ENCODE peak calls at places on chromosome 20, in four cellular contexts. One of them, this sample, is unnamed.

GRCh38 chr20:36498386-36499179 is 42.7 kb upstream of the MYL9 start:
- DNase-seq in fibroblast of lung: no peak
- DNase-seq in K562: no peak
- DNase-seq in mesenchymal stem cell: no peak
- DNase-seq in this sample: no peak

GRCh38 chr20:2102585-2103453 is 1.2 kb downstream of the STK35 start:
- DNase-seq in fibroblast of lung: peak
- DNase-seq in K562: peak
- DNase-seq in mesenchymal stem cell: peak
- DNase-seq in this sample: peak

GRCh38 chr20:19252670-19253120 is 40.3 kb downstream of the SLC24A3 start:
- DNase-seq in fibroblast of lung: peak
- DNase-seq in K562: no peak
- DNase-seq in mesenchymal stem cell: peak
- DNase-seq in this sample: peak

GRCh38 chr20:37992802-37993538 is 40.3 kb downstream of the TTI1 start:
- DNase-seq in fibroblast of lung: peak
- DNase-seq in K562: peak
- DNase-seq in mesenchymal stem cell: peak
- DNase-seq in this sample: peak

GRCh38 chr20:602357-602970 is 7.6 kb downstream of the TCF15 start:
- DNase-seq in fibroblast of lung: no peak
- DNase-seq in K562: no peak
- DNase-seq in mesenchymal stem cell: no peak
- DNase-seq in this sample: no peak

GRCh38 chr20:44959082-44959895 is 908 bp downstream of the TOMM34 start:
- DNase-seq in fibroblast of lung: peak
- DNase-seq in K562: peak
- DNase-seq in mesenchymal stem cell: peak
- DNase-seq in this sample: no peak

GRCh38 chr20:53622247-53623114 is 28.8 kb upstream of the ZNF217 start:
- DNase-seq in fibroblast of lung: peak
- DNase-seq in K562: peak
- DNase-seq in mesenchymal stem cell: peak
- DNase-seq in this sample: no peak

GRCh38 chr20:5395932-5396727 is 79.4 kb upstream of the PROKR2 start:
- DNase-seq in fibroblast of lung: no peak
- DNase-seq in K562: no peak
- DNase-seq in mesenchymal stem cell: no peak
- DNase-seq in this sample: no peak

GRCh38 chr20:23291575-23292240 is 58.9 kb upstream of the NXT1 start:
- DNase-seq in fibroblast of lung: no peak
- DNase-seq in K562: no peak
- DNase-seq in mesenchymal stem cell: no peak
- DNase-seq in this sample: no peak

GRCh38 chr20:43913291-43914025 is 1.2 kb upstream of the TOX2 start:
- DNase-seq in fibroblast of lung: no peak
- DNase-seq in K562: no peak
- DNase-seq in mesenchymal stem cell: no peak
- DNase-seq in this sample: no peak

GRCh38 chr20:63836335-63837133 is 5.5 kb upstream of the ZBTB46 start:
- DNase-seq in fibroblast of lung: no peak
- DNase-seq in K562: no peak
- DNase-seq in mesenchymal stem cell: no peak
- DNase-seq in this sample: no peak

GRCh38 chr20:62925420-62926228 is 681 bp downstream of the DIDO1 start:
- DNase-seq in fibroblast of lung: peak
- DNase-seq in K562: peak
- DNase-seq in mesenchymal stem cell: peak
- DNase-seq in this sample: peak

GRCh38 chr20:33490023-33490933 is at the start of gene CBFA2T2:
- DNase-seq in fibroblast of lung: peak
- DNase-seq in K562: no peak
- DNase-seq in mesenchymal stem cell: peak
- DNase-seq in this sample: peak

GRCh38 chr20:14189794-14190402 is 147.5 kb downstream of the FLRT3 start:
- DNase-seq in fibroblast of lung: peak
- DNase-seq in K562: no peak
- DNase-seq in mesenchymal stem cell: peak
- DNase-seq in this sample: peak

GRCh38 chr20:56518999-56519398 is 5.5 kb upstream of the FAM209A start:
- DNase-seq in fibroblast of lung: no peak
- DNase-seq in K562: no peak
- DNase-seq in mesenchymal stem cell: no peak
- DNase-seq in this sample: no peak

GRCh38 chr20:47532002-47532401 is 30.3 kb downstream of the NCOA3 start:
- DNase-seq in fibroblast of lung: no peak
- DNase-seq in K562: no peak
- DNase-seq in mesenchymal stem cell: no peak
- DNase-seq in this sample: no peak

GRCh38 chr20:62149532-62150235 is 6.1 kb downstream of the SS18L1 start:
- DNase-seq in fibroblast of lung: no peak
- DNase-seq in K562: no peak
- DNase-seq in mesenchymal stem cell: no peak
- DNase-seq in this sample: no peak

GRCh38 chr20:45867129-45867810 is 9.9 kb downstream of the ZSWIM3 start:
- DNase-seq in fibroblast of lung: no peak
- DNase-seq in K562: no peak
- DNase-seq in mesenchymal stem cell: no peak
- DNase-seq in this sample: no peak

GRCh38 chr20:51978081-51978501 is 175.8 kb upstream of the SALL4 start:
- DNase-seq in fibroblast of lung: no peak
- DNase-seq in K562: no peak
- DNase-seq in mesenchymal stem cell: no peak
- DNase-seq in this sample: no peak

GRCh38 chr20:31851240-31851955 is 6.0 kb upstream of the FOXS1 start:
- DNase-seq in fibroblast of lung: no peak
- DNase-seq in K562: no peak
- DNase-seq in mesenchymal stem cell: no peak
- DNase-seq in this sample: no peak

GRCh38 chr20:16942702-16943101 is 194.5 kb downstream of the OTOR start:
- DNase-seq in fibroblast of lung: peak
- DNase-seq in K562: no peak
- DNase-seq in mesenchymal stem cell: peak
- DNase-seq in this sample: no peak

GRCh38 chr20:44580581-44581268 is 1.7 kb upstream of the PKIG start:
- DNase-seq in fibroblast of lung: no peak
- DNase-seq in K562: no peak
- DNase-seq in mesenchymal stem cell: peak
- DNase-seq in this sample: no peak

GRCh38 chr20:36183155-36183944 is 28.8 kb downstream of the EPB41L1 start:
- DNase-seq in fibroblast of lung: no peak
- DNase-seq in K562: peak
- DNase-seq in mesenchymal stem cell: no peak
- DNase-seq in this sample: no peak

GRCh38 chr20:635609-636338 is 17.2 kb downstream of the SRXN1 start:
- DNase-seq in fibroblast of lung: no peak
- DNase-seq in K562: no peak
- DNase-seq in mesenchymal stem cell: no peak
- DNase-seq in this sample: no peak

GRCh38 chr20:38725959-38726848 is 1.9 kb downstream of the SLC32A1 start:
- DNase-seq in fibroblast of lung: peak
- DNase-seq in K562: peak
- DNase-seq in mesenchymal stem cell: peak
- DNase-seq in this sample: no peak

GRCh38 chr20:44745560-44746366 is at the start of gene KCNK15:
- DNase-seq in fibroblast of lung: no peak
- DNase-seq in K562: peak
- DNase-seq in mesenchymal stem cell: peak
- DNase-seq in this sample: no peak

GRCh38 chr20:4112490-4113420 is 97.4 kb upstream of the RNF24 start:
- DNase-seq in fibroblast of lung: peak
- DNase-seq in K562: no peak
- DNase-seq in mesenchymal stem cell: no peak
- DNase-seq in this sample: peak

GRCh38 chr20:35552914-35553313 is 11.0 kb downstream of the ERGIC3 start:
- DNase-seq in fibroblast of lung: no peak
- DNase-seq in K562: no peak
- DNase-seq in mesenchymal stem cell: no peak
- DNase-seq in this sample: no peak

GRCh38 chr20:23663180-23663579 is 25.4 kb upstream of the CST3 start:
- DNase-seq in fibroblast of lung: no peak
- DNase-seq in K562: no peak
- DNase-seq in mesenchymal stem cell: no peak
- DNase-seq in this sample: no peak

GRCh38 chr20:41734506-41734945 is 116.3 kb upstream of the CHD6 start:
- DNase-seq in fibroblast of lung: peak
- DNase-seq in K562: peak
- DNase-seq in mesenchymal stem cell: peak
- DNase-seq in this sample: peak

GRCh38 chr20:11338506-11339306 is 579.0 kb upstream of the BTBD3 start:
- DNase-seq in fibroblast of lung: no peak
- DNase-seq in K562: no peak
- DNase-seq in mesenchymal stem cell: peak
- DNase-seq in this sample: no peak

GRCh38 chr20:60123096-60123495 is 164.9 kb downstream of the CDH26 start:
- DNase-seq in fibroblast of lung: no peak
- DNase-seq in K562: no peak
- DNase-seq in mesenchymal stem cell: no peak
- DNase-seq in this sample: no peak

GRCh38 chr20:60257671-60258070 is 299.4 kb downstream of the CDH26 start:
- DNase-seq in fibroblast of lung: no peak
- DNase-seq in K562: no peak
- DNase-seq in mesenchymal stem cell: no peak
- DNase-seq in this sample: no peak

GRCh38 chr20:62980970-62981369 is 25.8 kb downstream of the BHLHE23 start:
- DNase-seq in fibroblast of lung: no peak
- DNase-seq in K562: no peak
- DNase-seq in mesenchymal stem cell: no peak
- DNase-seq in this sample: no peak

GRCh38 chr20:62832212-62832922 is 15.5 kb downstream of the COL9A3 start:
- DNase-seq in fibroblast of lung: no peak
- DNase-seq in K562: peak
- DNase-seq in mesenchymal stem cell: no peak
- DNase-seq in this sample: peak

DNA sequence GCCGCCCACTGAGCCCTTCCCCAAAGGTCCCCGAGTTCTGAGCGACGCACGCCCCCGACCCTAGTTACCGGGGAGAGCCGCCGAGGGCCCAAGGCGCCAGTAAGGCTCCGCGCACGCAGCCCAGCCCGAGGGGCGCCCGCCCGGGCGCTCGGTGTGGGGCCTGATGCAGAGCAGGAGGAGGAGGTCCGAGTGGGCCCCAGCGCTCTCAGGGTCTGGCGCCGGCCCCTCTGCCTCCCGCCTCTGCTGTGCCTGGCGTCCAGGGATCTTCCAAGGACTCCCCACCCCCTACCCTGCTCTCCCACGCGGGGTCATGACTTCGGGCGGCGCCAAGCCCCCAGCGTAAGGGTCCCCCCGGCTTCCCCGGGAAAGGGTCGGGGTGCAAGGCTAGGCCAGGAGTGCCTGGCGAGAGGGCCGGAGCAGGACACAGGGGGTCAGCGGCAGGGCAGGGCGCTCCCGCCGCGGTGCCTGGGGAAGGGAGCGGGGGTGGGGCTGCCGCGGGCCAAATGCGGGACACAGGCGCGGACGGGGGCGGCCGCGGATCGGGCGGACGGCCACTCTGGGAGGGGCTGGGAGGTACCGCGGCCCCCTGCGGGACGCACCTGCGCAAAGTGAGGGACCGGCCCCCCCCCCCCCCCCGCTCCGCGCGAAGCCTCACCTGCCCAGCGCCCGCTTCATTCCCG is 637 bp downstream of the ABHD12 start:
- DNase-seq in fibroblast of lung: no peak
- DNase-seq in K562: peak
- DNase-seq in mesenchymal stem cell: peak
- DNase-seq in this sample: peak
- H3K9ac ChIP-seq in fibroblast of lung: peak
- H3K9ac ChIP-seq in K562: peak
- H3K9ac ChIP-seq in mesenchymal stem cell: peak
- H3K9ac ChIP-seq in this sample: peak

GRCh38 chr20:49172413-49172812 is 15.7 kb downstream of the STAU1 start:
- DNase-seq in fibroblast of lung: no peak
- DNase-seq in K562: no peak
- DNase-seq in mesenchymal stem cell: no peak
- DNase-seq in this sample: no peak

GRCh38 chr20:49174183-49174582 is 14.0 kb downstream of the STAU1 start:
- DNase-seq in fibroblast of lung: no peak
- DNase-seq in K562: no peak
- DNase-seq in mesenchymal stem cell: no peak
- DNase-seq in this sample: no peak

GRCh38 chr20:49170714-49171113 is 17.4 kb downstream of the STAU1 start:
- DNase-seq in fibroblast of lung: no peak
- DNase-seq in K562: no peak
- DNase-seq in mesenchymal stem cell: no peak
- DNase-seq in this sample: no peak

GRCh38 chr20:49169547-49169946 is 18.6 kb downstream of the STAU1 start:
- DNase-seq in fibroblast of lung: no peak
- DNase-seq in K562: no peak
- DNase-seq in mesenchymal stem cell: no peak
- DNase-seq in this sample: no peak

DNA sequence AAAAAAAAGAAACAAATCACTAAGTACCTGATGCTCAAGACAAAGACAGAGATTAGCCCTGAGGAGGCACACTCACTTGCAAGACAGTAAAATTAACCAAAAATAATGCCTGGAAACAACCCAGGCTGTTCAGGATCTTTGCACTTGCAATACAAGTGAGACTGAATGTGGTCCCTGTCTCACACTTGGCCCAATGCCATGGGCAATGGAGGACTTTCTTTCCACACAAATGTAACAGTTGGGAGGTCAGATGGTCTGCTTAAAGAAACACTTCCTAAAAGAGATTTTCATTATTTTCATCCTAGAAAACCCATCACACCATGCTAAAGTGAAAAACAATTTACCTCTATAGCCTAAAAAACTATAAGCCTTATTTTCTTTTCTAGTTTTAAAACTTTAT is 16.2 kb downstream of the STAU1 start:
- DNase-seq in fibroblast of lung: no peak
- DNase-seq in K562: peak
- DNase-seq in mesenchymal stem cell: no peak
- DNase-seq in this sample: no peak
- H3K4me3 ChIP-seq in fibroblast of lung: no peak
- H3K4me3 ChIP-seq in K562: no peak
- H3K4me3 ChIP-seq in mesenchymal stem cell: no peak
- H3K4me3 ChIP-seq in this sample: no peak

DNA sequence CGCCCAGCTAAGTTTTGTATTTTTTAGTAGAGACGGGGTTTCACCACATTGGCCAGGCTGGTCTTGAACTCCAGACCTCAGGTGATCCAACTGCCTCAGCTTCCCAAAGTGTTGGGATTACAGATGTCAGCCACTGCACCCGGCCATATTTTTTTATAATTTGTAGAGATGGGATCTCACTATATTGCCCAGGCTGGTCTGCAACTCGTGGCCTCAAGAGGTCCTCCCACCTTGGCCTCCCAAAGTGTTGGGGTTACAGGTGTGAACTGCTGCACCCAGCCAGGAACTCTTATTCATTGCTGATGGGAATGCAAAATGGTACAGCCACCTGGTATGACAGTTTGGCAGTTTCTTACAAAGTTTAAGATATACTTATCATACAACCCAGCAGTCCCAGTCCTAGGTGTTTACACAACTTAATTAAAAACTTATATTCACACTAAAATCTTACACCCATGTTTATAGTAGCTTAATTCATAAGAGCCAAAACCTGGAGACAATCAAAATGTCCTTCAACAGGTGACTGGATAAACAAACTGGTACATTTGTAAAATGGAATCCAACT is 11.7 kb upstream of the STAU1 start:
- DNase-seq in fibroblast of lung: no peak
- DNase-seq in K562: no peak
- DNase-seq in mesenchymal stem cell: no peak
- DNase-seq in this sample: no peak
- H3K9ac ChIP-seq in fibroblast of lung: no peak
- H3K9ac ChIP-seq in K562: no peak
- H3K9ac ChIP-seq in mesenchymal stem cell: no peak
- H3K9ac ChIP-seq in this sample: no peak

GRCh38 chr20:58146081-58146734 is 82.2 kb downstream of the ANKRD60 start:
- DNase-seq in fibroblast of lung: no peak
- DNase-seq in K562: no peak
- DNase-seq in mesenchymal stem cell: no peak
- DNase-seq in this sample: no peak
- H3K4me3 ChIP-seq in fibroblast of lung: no peak
- H3K4me3 ChIP-seq in K562: no peak
- H3K4me3 ChIP-seq in mesenchymal stem cell: no peak
- H3K4me3 ChIP-seq in this sample: no peak